ENCODE peak calls at places on chromosome 9, in nine cellular contexts. X is caudate nucleus; L is CD4-positive, alpha-beta T cell; W is ACHN; I is activated T-cell treated with anti-CD3 and anti-CD28 coated beads, Interleukin-2, amount 50 U/mL, for 72 hours; F is HTR-8/SVneo; A is sciatic nerve; Z is uterus; U is erythroblast. N is an unnamed sample.

GRCh38 chr9:134488901-134489280 is 152.7 kb upstream of the COL5A1 start:
- DNase-seq in X (no peak), L (peak; percentile 1), W (no peak), I (no peak), F (no peak), A (peak; percentile 45), Z (no peak), U (no peak), N (no peak)

GRCh38 chr9:95505676-95506437 is 10.9 kb downstream of the PTCH1 start:
- DNase-seq in X (no peak), L (no peak), W (peak; percentile 59), I (peak; percentile 55), F (no peak), A (peak; percentile 78), Z (peak; percentile 71), U (peak; percentile 52), N (peak; percentile 82)

GRCh38 chr9:83307051-83307724 is 231.0 kb downstream of the FRMD3 start:
- DNase-seq in X (no peak), L (no peak), W (no peak), I (no peak), F (no peak), A (no peak), Z (no peak), U (no peak), N (no peak)

GRCh38 chr9:112921549-112921948 is 30.9 kb upstream of the SLC46A2 start:
- DNase-seq in X (no peak), L (no peak), W (peak; percentile 27), I (peak; percentile 6), F (peak; percentile 19), A (no peak), Z (no peak), U (peak; percentile 53), N (peak; percentile 40)

GRCh38 chr9:81557957-81558791 is 131.2 kb downstream of the TLE1 start:
- DNase-seq in X (no peak), L (no peak), W (peak; percentile 15), I (no peak), F (no peak), A (no peak), Z (peak; percentile 20), U (no peak), N (no peak)

GRCh38 chr9:88659126-88659525 is 124.1 kb downstream of the NXNL2 start:
- DNase-seq in X (no peak), L (no peak), W (no peak), I (no peak), F (no peak), A (no peak), Z (no peak), U (no peak), N (no peak)

GRCh38 chr9:114452219-114453169 is 52.8 kb downstream of the WHRN start:
- DNase-seq in X (no peak), L (peak; percentile 44), W (no peak), I (peak; percentile 38), F (no peak), A (no peak), Z (no peak), U (no peak), N (no peak)

GRCh38 chr9:93087971-93088655 is 7.9 kb upstream of the CARD19 start:
- DNase-seq in X (no peak), L (no peak), W (no peak), I (no peak), F (no peak), A (peak; percentile 39), Z (peak; percentile 8), U (no peak), N (no peak)

GRCh38 chr9:119968837-119969707 is 599.8 kb upstream of the BRINP1 start:
- DNase-seq in X (peak; percentile 37), L (no peak), W (peak; percentile 62), I (peak; percentile 54), F (peak; percentile 60), A (peak; percentile 84), Z (peak; percentile 50), U (peak; percentile 41), N (peak; percentile 72)

GRCh38 chr9:124011460-124012301 is at the start of gene LHX2:
- DNase-seq in X (peak; percentile 25), L (no peak), W (peak; percentile 88), I (peak; percentile 60), F (peak; percentile 63), A (no peak), Z (no peak), U (peak; percentile 64), N (peak; percentile 57)

GRCh38 chr9:136345281-136346156 is 18.0 kb downstream of the DNLZ start:
- DNase-seq in X (peak; percentile 82), L (no peak), W (peak; percentile 53), I (no peak), F (no peak), A (peak; percentile 85), Z (peak; percentile 71), U (no peak), N (peak; percentile 79)

GRCh38 chr9:131393622-131394463 is at the start of gene PRRC2B:
- DNase-seq in X (no peak), L (peak; percentile 76), W (peak; percentile 79), I (peak; percentile 92), F (peak; percentile 76), A (peak; percentile 91), Z (peak; percentile 87), U (peak; percentile 88), N (peak; percentile 96)

GRCh38 chr9:131546336-131547084 is 1.2 kb downstream of the PRRT1B start:
- DNase-seq in X (no peak), L (no peak), W (no peak), I (peak; percentile 27), F (peak; percentile 39), A (no peak), Z (no peak), U (no peak), N (peak; percentile 35)

GRCh38 chr9:80650964-80651555 is 1038.3 kb downstream of the TLE1 start:
- DNase-seq in X (no peak), L (no peak), W (no peak), I (no peak), F (no peak), A (no peak), Z (no peak), U (no peak), N (no peak)

GRCh38 chr9:70954126-70954525 is 167.3 kb downstream of the TRPM3 start:
- DNase-seq in X (no peak), L (no peak), W (peak; percentile 77), I (no peak), F (peak; percentile 72), A (no peak), Z (no peak), U (no peak), N (no peak)

GRCh38 chr9:90167920-90168319 is 474.7 kb downstream of the DIRAS2 start:
- DNase-seq in X (no peak), L (no peak), W (no peak), I (no peak), F (no peak), A (no peak), Z (no peak), U (no peak), N (no peak)

GRCh38 chr9:16145196-16145950 is 592.5 kb downstream of the CCDC171 start:
- DNase-seq in X (no peak), L (no peak), W (no peak), I (no peak), F (no peak), A (no peak), Z (no peak), U (no peak), N (no peak)

GRCh38 chr9:83382421-83382820 is 155.8 kb downstream of the FRMD3 start:
- DNase-seq in X (no peak), L (no peak), W (no peak), I (no peak), F (no peak), A (no peak), Z (no peak), U (no peak), N (no peak)

GRCh38 chr9:134502261-134503211 is 139.1 kb upstream of the COL5A1 start:
- DNase-seq in X (no peak), L (no peak), W (peak; percentile 68), I (no peak), F (peak; percentile 98), A (peak; percentile 64), Z (peak; percentile 83), U (no peak), N (no peak)

GRCh38 chr9:35508069-35508468 is 18.2 kb downstream of the RUSC2 start:
- DNase-seq in X (no peak), L (no peak), W (no peak), I (no peak), F (no peak), A (no peak), Z (no peak), U (no peak), N (no peak)

GRCh38 chr9:70601000-70601929 is 186.8 kb upstream of the KLF9 start:
- DNase-seq in X (peak; percentile 74), L (no peak), W (no peak), I (no peak), F (peak; percentile 81), A (peak; percentile 94), Z (peak; percentile 98), U (no peak), N (no peak)

N was measured in K562.